ENCODE peak calls at places on chromosomes 13 and 19, in six cellular contexts. J is nephron progenitor cell, D is brain microvascular endothelial cell, W is upper lobe of right lung, Y is esophagus squamous epithelium, Z is IMR-90. H is an unnamed sample.

GRCh38 chr19:46297700-46298476 is 1.0 kb downstream of the HIF3A start:
- DNase-seq in J (no peak), D (no peak), W (peak), Y (no peak), Z (no peak), H (no peak)

GRCh38 chr13:111857336-111857735 is 209.6 kb upstream of the SOX1 start:
- DNase-seq in J (no peak), D (no peak), W (no peak), Y (no peak), Z (no peak), H (no peak)

GRCh38 chr19:4208385-4209094 is 20.8 kb upstream of the EBI3 start:
- DNase-seq in J (no peak), D (peak), W (no peak), Y (no peak), Z (peak), H (no peak)

GRCh38 chr13:59755647-59756290 is 408.0 kb downstream of the DIAPH3 start:
- DNase-seq in J (no peak), D (no peak), W (no peak), Y (no peak), Z (no peak), H (no peak)

GRCh38 chr13:92354583-92354982 is 872.0 kb upstream of the GPC6 start:
- DNase-seq in J (no peak), D (peak), W (no peak), Y (no peak), Z (no peak), H (no peak)

GRCh38 chr19:16293133-16294085 is 31.2 kb upstream of the KLF2 start:
- DNase-seq in J (peak), D (peak), W (peak), Y (no peak), Z (peak), H (no peak)

GRCh38 chr19:31902821-31903220 is 442.6 kb upstream of the ZNF507 start:
- DNase-seq in J (no peak), D (no peak), W (no peak), Y (no peak), Z (no peak), H (no peak)

GRCh38 chr13:110519506-110519905 is 42.0 kb downstream of the RAB20 start:
- DNase-seq in J (no peak), D (no peak), W (no peak), Y (no peak), Z (no peak), H (no peak)

GRCh38 chr13:19781526-19781925 is 1.2 kb downstream of the PSPC1 start:
- DNase-seq in J (no peak), D (no peak), W (no peak), Y (no peak), Z (no peak), H (no peak)

GRCh38 chr13:57640582-57640981 is 9.0 kb downstream of the PCDH17 start:
- DNase-seq in J (no peak), D (no peak), W (no peak), Y (no peak), Z (no peak), H (no peak)

GRCh38 chr13:26614721-26615120 is 57.2 kb downstream of the WASF3 start:
- DNase-seq in J (no peak), D (no peak), W (no peak), Y (no peak), Z (no peak), H (no peak)

GRCh38 chr19:38970664-38971532 is 4.6 kb downstream of the FBXO17 start:
- DNase-seq in J (no peak), D (no peak), W (no peak), Y (no peak), Z (no peak), H (no peak)

GRCh38 chr13:85266771-85267170 is 532.4 kb downstream of the SLITRK6 start:
- DNase-seq in J (peak), D (peak), W (no peak), Y (no peak), Z (no peak), H (no peak)

GRCh38 chr19:30666301-30666803 is 294.2 kb downstream of the ZNF536 start:
- DNase-seq in J (peak), D (peak), W (no peak), Y (no peak), Z (peak), H (peak)

GRCh38 chr19:54188224-54188871 is 1.0 kb downstream of the MBOAT7 start:
- DNase-seq in J (no peak), D (peak), W (peak), Y (no peak), Z (peak), H (no peak)

GRCh38 chr13:105395041-105395440 is 1140.4 kb downstream of the EFNB2 start:
- DNase-seq in J (no peak), D (peak), W (no peak), Y (no peak), Z (peak), H (no peak)

GRCh38 chr13:37348916-37349653 is 243.6 kb upstream of the CSNK1A1L start:
- DNase-seq in J (no peak), D (no peak), W (no peak), Y (no peak), Z (peak), H (no peak)

GRCh38 chr13:41562083-41562482 is 104.7 kb downstream of the RGCC start:
- DNase-seq in J (no peak), D (peak), W (no peak), Y (no peak), Z (peak), H (no peak)

GRCh38 chr13:98405107-98405571 is 171.8 kb downstream of the STK24 start:
- DNase-seq in J (peak), D (no peak), W (no peak), Y (no peak), Z (no peak), H (no peak)

GRCh38 chr19:5621311-5621944 is 1.1 kb downstream of the SAFB2 start:
- DNase-seq in J (no peak), D (no peak), W (no peak), Y (no peak), Z (no peak), H (no peak)

GRCh38 chr13:34044660-34045080 is 226.7 kb downstream of the RFC3 start:
- DNase-seq in J (no peak), D (peak), W (no peak), Y (no peak), Z (peak), H (no peak)

GRCh38 chr13:113837554-113838355 is 26.1 kb downstream of the GAS6 start:
- DNase-seq in J (no peak), D (peak), W (peak), Y (peak), Z (peak), H (no peak)

GRCh38 chr13:40517486-40518311 is 148.7 kb downstream of the FOXO1 start:
- DNase-seq in J (no peak), D (no peak), W (no peak), Y (no peak), Z (no peak), H (no peak)

GRCh38 chr13:46207828-46208227 is 3.9 kb upstream of the LRRC63 start:
- DNase-seq in J (no peak), D (no peak), W (no peak), Y (no peak), Z (no peak), H (peak)

GRCh38 chr19:49327878-49328544 is 3.0 kb upstream of the SLC6A16 start:
- DNase-seq in J (no peak), D (peak), W (peak), Y (no peak), Z (peak), H (no peak)

GRCh38 chr19:10289836-10290438 is at the start of gene ICAM5:
- DNase-seq in J (peak), D (no peak), W (no peak), Y (no peak), Z (peak), H (no peak)
- TF ChIP-seq CTCF in J (no peak), D (no peak), W (no peak), Y (no peak), Z (no peak), H (no peak)

DNA sequence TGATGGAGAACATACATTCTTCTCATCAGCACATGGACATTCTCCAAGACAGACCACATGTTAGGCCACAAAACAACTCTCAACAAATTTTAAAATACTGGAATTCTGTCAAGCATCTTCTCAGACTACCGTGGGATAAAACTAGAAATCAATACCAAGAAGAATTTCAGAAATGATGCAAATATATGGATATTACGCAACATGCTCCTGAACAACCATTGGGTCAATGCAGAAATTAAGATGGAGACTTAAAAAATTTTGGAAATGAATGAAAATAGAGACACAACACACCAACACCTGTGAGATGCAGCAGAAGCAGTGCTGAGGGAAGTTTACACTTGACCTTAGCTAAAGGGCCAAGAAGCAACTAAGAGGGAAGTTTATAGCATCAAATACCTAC is 162.8 kb downstream of the CACNA1A start:
- DNase-seq in J (no peak), D (no peak), W (no peak), Y (no peak), Z (no peak), H (no peak)
- TF ChIP-seq CTCF in J (no peak), D (no peak), W (no peak), Y (no peak), Z (no peak), H (no peak)

DNA sequence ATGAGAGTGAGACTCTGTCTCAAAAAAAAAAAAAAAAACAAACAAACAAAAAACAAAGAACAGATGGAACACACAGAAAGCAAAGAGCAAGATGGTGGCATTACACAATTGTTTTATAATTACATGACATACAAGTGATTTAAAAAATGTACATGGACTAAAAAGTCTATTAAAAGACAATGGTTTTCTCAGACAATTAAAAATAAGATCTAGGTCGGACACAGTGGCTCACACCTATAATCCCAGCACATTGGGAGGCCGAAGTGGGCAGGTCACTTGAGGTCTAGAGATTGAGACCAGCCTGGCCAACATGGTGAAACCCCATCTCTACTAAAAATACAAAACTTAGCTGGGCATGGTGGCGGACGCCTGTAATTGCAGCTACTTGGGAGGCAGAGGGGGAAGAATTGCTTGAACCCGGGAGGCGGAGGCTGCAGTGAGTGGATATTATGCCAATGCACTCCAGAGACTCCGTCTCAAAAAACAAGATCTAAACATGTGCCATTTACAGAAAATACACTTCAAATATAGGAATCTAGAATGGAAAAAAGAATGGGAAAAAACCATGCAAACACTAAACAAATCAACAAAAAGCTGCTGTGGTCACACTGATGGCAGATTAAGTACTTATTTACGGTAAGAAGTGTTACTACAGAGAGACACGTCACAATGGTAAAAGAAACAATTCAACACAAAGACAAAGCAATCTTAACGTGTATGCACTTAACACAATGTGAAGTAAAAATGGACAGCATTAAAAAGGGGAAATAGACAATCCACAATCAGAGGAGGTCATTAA is 26.7 kb downstream of the MIER2 start:
- DNase-seq in J (no peak), D (no peak), W (no peak), Y (no peak), Z (no peak), H (no peak)
- TF ChIP-seq CTCF in J (no peak), D (peak), W (no peak), Y (no peak), Z (no peak), H (no peak)

GRCh38 chr19:19111138-19111835 is 27.0 kb downstream of the TMEM161A start:
- DNase-seq in J (no peak), D (no peak), W (no peak), Y (no peak), Z (no peak), H (no peak)

GRCh38 chr19:19109601-19110000 is 28.7 kb downstream of the TMEM161A start:
- DNase-seq in J (no peak), D (peak), W (no peak), Y (no peak), Z (peak), H (no peak)

GRCh38 chr19:19111967-19112580 is 26.2 kb downstream of the TMEM161A start:
- DNase-seq in J (no peak), D (no peak), W (no peak), Y (no peak), Z (no peak), H (no peak)

GRCh38 chr19:19113040-19113541 is 25.2 kb downstream of the TMEM161A start:
- DNase-seq in J (peak), D (peak), W (no peak), Y (no peak), Z (peak), H (no peak)

GRCh38 chr19:19110410-19111137 is 27.7 kb downstream of the TMEM161A start:
- DNase-seq in J (peak), D (peak), W (no peak), Y (no peak), Z (no peak), H (peak)
- TF ChIP-seq CTCF in J (peak), D (peak), W (peak), Y (no peak), Z (no peak), H (peak)

GRCh38 chr19:11989112-11989456 is 24.2 kb downstream of the ZNF763 start:
- DNase-seq in J (no peak), D (no peak), W (no peak), Y (no peak), Z (no peak), H (no peak)

GRCh38 chr19:11986754-11987153 is 21.9 kb downstream of the ZNF763 start:
- DNase-seq in J (no peak), D (no peak), W (no peak), Y (no peak), Z (no peak), H (no peak)

GRCh38 chr19:11987405-11988231 is 22.8 kb downstream of the ZNF763 start:
- DNase-seq in J (peak), D (peak), W (peak), Y (peak), Z (peak), H (peak)

GRCh38 chr19:11982526-11982925 is 17.7 kb downstream of the ZNF763 start:
- DNase-seq in J (no peak), D (peak), W (no peak), Y (no peak), Z (no peak), H (no peak)

GRCh38 chr19:11984986-11985385 is 20.1 kb downstream of the ZNF763 start:
- DNase-seq in J (no peak), D (no peak), W (no peak), Y (no peak), Z (no peak), H (no peak)
- TF ChIP-seq CTCF in J (no peak), D (peak), W (no peak), Y (no peak), Z (no peak), H (no peak)

GRCh38 chr13:47798906-47799305 is 202.2 kb downstream of the SUCLA2 start:
- DNase-seq in J (no peak), D (peak), W (no peak), Y (no peak), Z (peak), H (no peak)
- TF ChIP-seq CTCF in J (no peak), D (peak), W (no peak), Y (no peak), Z (peak), H (no peak)